ENCODE peak calls at places on chromosomes 6 and 20, in eight cellular contexts. G, L, X, H, I, O, Z and C are unnamed samples.

GRCh38 chr6:42532038-42532669 is 31.7 kb upstream of the UBR2 start:
- DNase-seq in G (peak; percentile 70), L (peak; percentile 47), X (no peak), H (peak; percentile 73), I (no peak), O (peak; percentile 26), Z (no peak), C (no peak)

GRCh38 chr6:49540614-49541013 is 9.9 kb upstream of the C6orf141 start:
- DNase-seq in G (no peak), L (no peak), X (no peak), H (no peak), I (no peak), O (no peak), Z (no peak), C (no peak)

GRCh38 chr20:50278684-50279531 is 88.3 kb downstream of the CEBPB start:
- DNase-seq in G (no peak), L (no peak), X (no peak), H (no peak), I (peak; percentile 78), O (peak; percentile 89), Z (peak; percentile 96), C (peak; percentile 94)

GRCh38 chr6:138691595-138692057 is 81.9 kb upstream of the CCDC28A start:
- DNase-seq in G (no peak), L (no peak), X (no peak), H (peak; percentile 77), I (no peak), O (peak; percentile 55), Z (no peak), C (no peak)

GRCh38 chr6:83252717-83253116 is 59.6 kb downstream of the RWDD2A start:
- DNase-seq in G (no peak), L (no peak), X (no peak), H (peak; percentile 85), I (no peak), O (no peak), Z (no peak), C (no peak)

GRCh38 chr6:157982580-157983438 is 1.1 kb downstream of the SYNJ2 start:
- DNase-seq in G (no peak), L (no peak), X (no peak), H (peak; percentile 54), I (no peak), O (peak; percentile 66), Z (peak; percentile 66), C (peak; percentile 74)

GRCh38 chr6:104537185-104537584 is 322.5 kb downstream of the HACE1 start:
- DNase-seq in G (no peak), L (no peak), X (no peak), H (peak; percentile 69), I (no peak), O (no peak), Z (no peak), C (no peak)

GRCh38 chr6:42692151-42692911 is 30.1 kb downstream of the PRPH2 start:
- DNase-seq in G (no peak), L (no peak), X (no peak), H (peak; percentile 80), I (no peak), O (no peak), Z (no peak), C (no peak)

GRCh38 chr20:47326718-47327137 is 29.8 kb downstream of the ZMYND8 start:
- DNase-seq in G (no peak), L (no peak), X (no peak), H (peak; percentile 85), I (no peak), O (no peak), Z (no peak), C (no peak)

GRCh38 chr20:45448250-45448649 is 21.3 kb upstream of the WFDC2 start:
- DNase-seq in G (no peak), L (no peak), X (no peak), H (no peak), I (no peak), O (no peak), Z (no peak), C (no peak)

GRCh38 chr20:45449528-45449927 is 20.0 kb upstream of the WFDC2 start:
- DNase-seq in G (no peak), L (no peak), X (no peak), H (no peak), I (no peak), O (no peak), Z (no peak), C (no peak)

GRCh38 chr20:45441746-45442145 is 25.8 kb downstream of the PIGT start:
- DNase-seq in G (no peak), L (no peak), X (no peak), H (no peak), I (no peak), O (no peak), Z (no peak), C (no peak)

GRCh38 chr20:45444050-45444449 is 25.5 kb upstream of the WFDC2 start:
- DNase-seq in G (no peak), L (no peak), X (no peak), H (no peak), I (no peak), O (no peak), Z (no peak), C (no peak)

GRCh38 chr20:45445805-45446562 is 23.6 kb upstream of the WFDC2 start:
- DNase-seq in G (peak; percentile 53), L (no peak), X (no peak), H (no peak), I (no peak), O (peak; percentile 23), Z (no peak), C (no peak)
- TF ChIP-seq CTCF in G (peak; percentile 52), L (peak; percentile 66), X (no peak), H (peak; percentile 35), I (no peak), O (peak; percentile 26), Z (no peak), C (no peak)

GRCh38 chr6:37222125-37222967 is 35.2 kb upstream of the TBC1D22B start:
- DNase-seq in G (peak; percentile 90), L (no peak), X (no peak), H (peak; percentile 83), I (peak; percentile 94), O (peak; percentile 94), Z (peak; percentile 86), C (peak; percentile 84)

GRCh38 chr6:37222992-37223391 is 34.6 kb upstream of the TBC1D22B start:
- DNase-seq in G (no peak), L (no peak), X (no peak), H (no peak), I (no peak), O (no peak), Z (no peak), C (no peak)

GRCh38 chr6:37218061-37218460 is 39.5 kb upstream of the TBC1D22B start:
- DNase-seq in G (no peak), L (no peak), X (no peak), H (no peak), I (no peak), O (no peak), Z (no peak), C (no peak)

GRCh38 chr6:37218501-37218900 is 39.1 kb upstream of the TBC1D22B start:
- DNase-seq in G (no peak), L (no peak), X (no peak), H (no peak), I (no peak), O (no peak), Z (no peak), C (no peak)

DNA sequence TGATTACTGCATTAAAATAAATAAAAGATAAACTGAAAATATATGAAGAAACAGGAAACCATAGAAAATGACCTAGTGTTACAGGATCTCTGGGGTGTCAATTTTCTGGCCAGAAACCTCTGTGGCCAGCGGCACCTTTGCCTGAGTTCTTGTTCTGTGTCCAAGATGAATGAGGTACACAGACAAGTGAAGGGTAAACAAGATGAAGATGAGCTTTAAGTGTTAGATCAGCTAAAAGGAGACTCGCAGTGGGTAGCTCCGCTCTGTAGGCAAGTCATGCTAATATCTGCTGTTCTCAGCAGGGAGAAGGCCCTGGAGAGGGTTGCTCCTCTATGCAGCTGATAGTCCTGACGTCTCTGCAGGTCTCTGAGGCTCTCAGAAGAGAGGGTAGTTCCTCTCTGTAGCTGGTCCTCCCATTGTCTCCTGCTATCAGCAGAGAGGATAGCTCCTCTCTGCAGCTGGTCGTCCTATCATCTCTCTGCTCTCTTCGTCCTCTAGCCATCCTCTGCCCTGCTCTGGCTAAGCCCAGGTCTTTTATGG is 35.9 kb upstream of the TBC1D22B start:
- DNase-seq in G (no peak), L (no peak), X (no peak), H (no peak), I (no peak), O (no peak), Z (no peak), C (peak; percentile 59)
- H3K4me3 ChIP-seq in G (peak overlapping the region; percentile 65), L (no peak overlapping the region), X (peak overlapping the region; percentile 67), H (no peak overlapping the region), I (peak overlapping the region; percentile 89), O (no peak overlapping the region), Z (peak overlapping the region; percentile 58), C (peak overlapping the region; percentile 72)

DNA sequence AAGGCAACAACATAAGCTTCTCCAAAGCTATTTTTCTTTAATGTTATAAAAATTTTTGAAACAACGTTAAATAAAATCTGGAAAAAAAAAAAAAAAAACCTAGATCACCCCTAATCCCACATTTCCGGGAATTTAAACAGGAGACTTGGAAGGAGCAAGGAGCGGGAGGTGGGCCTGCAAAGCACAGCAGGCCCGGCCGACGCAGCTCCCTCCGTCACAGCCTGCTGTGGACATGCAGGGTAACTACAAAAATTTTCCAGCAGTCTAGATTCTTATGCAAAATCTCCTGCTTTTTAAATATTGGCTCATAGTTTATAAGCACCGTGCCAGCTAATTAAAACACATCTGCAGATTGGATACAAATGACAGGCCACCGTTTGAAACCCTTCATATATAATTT is 23.5 kb downstream of the FOXF2 start:
- DNase-seq in G (no peak), L (no peak), X (no peak), H (no peak), I (no peak), O (no peak), Z (no peak), C (no peak)
- H3K27ac ChIP-seq in G (no peak overlapping the region), L (no peak overlapping the region), X (no peak overlapping the region), H (no peak overlapping the region), I (no peak overlapping the region), O (no peak overlapping the region), Z (no peak overlapping the region), C (no peak overlapping the region)

GRCh38 chr6:29619578-29619977 is 13.4 kb downstream of the GABBR1 start:
- DNase-seq in G (no peak), L (no peak), X (no peak), H (no peak), I (no peak), O (no peak), Z (no peak), C (no peak)

GRCh38 chr6:29620629-29621028 is 12.4 kb downstream of the GABBR1 start:
- DNase-seq in G (no peak), L (no peak), X (no peak), H (no peak), I (no peak), O (no peak), Z (no peak), C (no peak)

DNA sequence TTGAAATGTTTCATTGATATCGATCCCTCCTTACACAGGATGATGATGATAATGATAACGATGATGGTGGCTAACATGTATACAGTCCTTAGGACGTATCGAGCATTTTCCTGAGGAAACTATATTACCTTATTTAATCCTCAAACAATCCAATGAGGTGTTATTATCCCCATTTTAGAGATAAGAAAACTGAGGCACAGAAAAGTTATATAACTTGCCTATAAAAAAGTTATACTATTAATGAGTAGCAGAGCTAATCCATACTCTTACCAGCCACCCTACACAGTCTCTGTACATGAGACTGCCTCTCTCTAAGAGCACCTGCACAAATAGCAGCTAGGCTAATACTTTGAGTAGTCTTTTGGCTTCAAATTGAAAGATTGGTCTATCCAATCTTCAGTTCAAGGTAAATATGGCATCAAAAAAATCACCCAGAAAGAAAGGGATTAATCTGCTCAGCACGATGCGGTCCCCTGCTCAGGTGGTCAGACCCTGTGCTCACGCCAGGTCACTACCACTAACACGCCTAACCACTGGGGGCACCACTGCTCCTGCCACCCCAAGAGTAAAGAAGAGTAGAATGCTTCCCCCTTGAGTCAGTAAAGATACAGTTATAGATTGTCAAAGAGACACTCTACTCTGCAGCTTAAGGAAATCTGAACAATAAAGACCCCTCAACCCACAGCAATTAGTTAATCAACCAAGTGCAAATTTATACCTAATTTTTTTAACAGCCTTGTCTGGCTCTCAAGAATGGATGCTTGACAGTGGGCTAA is 15.0 kb downstream of the GABBR1 start:
- DNase-seq in G (peak; percentile 34), L (no peak), X (no peak), H (no peak), I (no peak), O (no peak), Z (no peak), C (no peak)
- TF ChIP-seq CTCF in G (no peak), L (no peak), X (no peak), H (no peak), I (no peak), O (no peak), Z (no peak), C (no peak)